ENCODE peak calls at places on chromosome 21, in five cellular contexts. H is CD8-positive, alpha-beta T cell; D is pancreas; K is HCT116; Z is tibial artery. B is an unnamed sample. For H3K27me3, the result is how much of the 10 kb centered on the place peaks cover.

GRCh38 chr21:39972471-39972870 is 105.2 kb downstream of the PCP4 start:
- DNase-seq in H (no peak), D (no peak), K (no peak), Z (no peak), B (no peak)

GRCh38 chr21:36966846-36967657 is 583 bp upstream of the HLCS start:
- DNase-seq in H (no peak), D (no peak), K (no peak), Z (peak), B (peak)

GRCh38 chr21:37878946-37879660 is 37.2 kb downstream of the KCNJ6 start:
- DNase-seq in H (no peak), D (no peak), K (no peak), Z (no peak), B (no peak)

GRCh38 chr21:45994086-45994661 is 12.6 kb downstream of the COL6A1 start:
- DNase-seq in H (no peak), D (no peak), K (no peak), Z (peak), B (peak)

GRCh38 chr21:31768720-31769119 is 36.8 kb upstream of the SCAF4 start:
- DNase-seq in H (no peak), D (no peak), K (no peak), Z (no peak), B (no peak)

GRCh38 chr21:28669978-28670377 is 322.7 kb downstream of the LTN1 start:
- DNase-seq in H (no peak), D (no peak), K (no peak), Z (no peak), B (no peak)

GRCh38 chr21:44869860-44870747 is 3.4 kb downstream of the PTTG1IP start:
- DNase-seq in H (no peak), D (peak), K (peak), Z (peak), B (no peak)

GRCh38 chr21:46126321-46127238 is 28.7 kb downstream of the COL6A2 start:
- DNase-seq in H (no peak), D (peak), K (no peak), Z (peak), B (no peak)

GRCh38 chr21:27248791-27249190 is 281.9 kb upstream of the ADAMTS5 start:
- DNase-seq in H (no peak), D (no peak), K (no peak), Z (no peak), B (no peak)

GRCh38 chr21:46550511-46550941 is 54.4 kb downstream of the S100B start:
- DNase-seq in H (peak), D (no peak), K (no peak), Z (no peak), B (no peak)

GRCh38 chr21:26850116-26850643 is 5.0 kb upstream of the ADAMTS1 start:
- DNase-seq in H (no peak), D (no peak), K (peak), Z (no peak), B (no peak)

GRCh38 chr21:44932366-44933181 is 7.3 kb upstream of the SLX9 start:
- DNase-seq in H (peak), D (peak), K (no peak), Z (no peak), B (no peak)

GRCh38 chr21:15667824-15668223 is 62.0 kb upstream of the USP25 start:
- DNase-seq in H (no peak), D (no peak), K (no peak), Z (no peak), B (no peak)

GRCh38 chr21:31446206-31446900 is 102.3 kb upstream of the TIAM1 start:
- DNase-seq in H (peak), D (no peak), K (no peak), Z (no peak), B (no peak)

GRCh38 chr21:45655071-45655470 is 11.5 kb downstream of the PCBP3 start:
- DNase-seq in H (no peak), D (no peak), K (no peak), Z (no peak), B (no peak)

GRCh38 chr21:15400905-15401304 is 328.9 kb upstream of the USP25 start:
- DNase-seq in H (no peak), D (no peak), K (no peak), Z (no peak), B (no peak)

GRCh38 chr21:32595431-32595830 is 10.1 kb upstream of the TCP10L start:
- DNase-seq in H (no peak), D (no peak), K (no peak), Z (no peak), B (no peak)

GRCh38 chr21:17736072-17736471 is 83.1 kb downstream of the C21orf91 start:
- DNase-seq in H (no peak), D (no peak), K (no peak), Z (no peak), B (no peak)

GRCh38 chr21:45322960-45323461 is 35.3 kb upstream of the POFUT2 start:
- DNase-seq in H (no peak), D (peak), K (no peak), Z (peak), B (no peak)

GRCh38 chr21:42171091-42172053 is 47.6 kb upstream of the ABCG1 start:
- DNase-seq in H (no peak), D (no peak), K (peak), Z (no peak), B (no peak)
- H3K4me3 ChIP-seq in H (no peak), D (no peak), K (peak), Z (no peak), B (no peak)

GRCh38 chr21:34722684-34723300 is 54.0 kb downstream of the CLIC6 start:
- DNase-seq in H (no peak), D (no peak), K (no peak), Z (no peak), B (no peak)
- TF ChIP-seq CTCF in H (peak), D (peak), K (peak), Z (peak), B (no peak)

DNA sequence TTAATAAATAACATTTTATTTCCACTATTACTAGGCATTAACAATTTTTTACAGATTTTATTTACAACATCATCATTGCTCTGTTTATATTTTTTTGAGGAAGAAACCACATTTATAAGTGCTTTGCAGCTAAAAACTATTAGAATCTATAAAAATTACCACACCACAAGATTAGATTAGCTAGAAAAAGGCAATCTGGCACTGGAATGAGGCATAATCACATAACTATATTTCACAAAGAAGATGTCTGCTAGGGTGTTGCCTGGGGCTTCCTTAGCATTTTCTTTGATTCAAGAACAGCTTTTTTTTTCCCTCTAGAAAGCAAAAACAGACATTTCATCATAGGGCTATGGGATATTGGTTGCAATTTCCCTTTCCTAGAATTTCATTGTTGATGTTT is 2169.2 kb downstream of the MRPL39 start:
- DNase-seq in H (no peak), D (no peak), K (no peak), Z (no peak), B (no peak)
- H3K27me3 ChIP-seq in H (under half), D (under half), K (under half), Z (under half), B (under half)

DNA sequence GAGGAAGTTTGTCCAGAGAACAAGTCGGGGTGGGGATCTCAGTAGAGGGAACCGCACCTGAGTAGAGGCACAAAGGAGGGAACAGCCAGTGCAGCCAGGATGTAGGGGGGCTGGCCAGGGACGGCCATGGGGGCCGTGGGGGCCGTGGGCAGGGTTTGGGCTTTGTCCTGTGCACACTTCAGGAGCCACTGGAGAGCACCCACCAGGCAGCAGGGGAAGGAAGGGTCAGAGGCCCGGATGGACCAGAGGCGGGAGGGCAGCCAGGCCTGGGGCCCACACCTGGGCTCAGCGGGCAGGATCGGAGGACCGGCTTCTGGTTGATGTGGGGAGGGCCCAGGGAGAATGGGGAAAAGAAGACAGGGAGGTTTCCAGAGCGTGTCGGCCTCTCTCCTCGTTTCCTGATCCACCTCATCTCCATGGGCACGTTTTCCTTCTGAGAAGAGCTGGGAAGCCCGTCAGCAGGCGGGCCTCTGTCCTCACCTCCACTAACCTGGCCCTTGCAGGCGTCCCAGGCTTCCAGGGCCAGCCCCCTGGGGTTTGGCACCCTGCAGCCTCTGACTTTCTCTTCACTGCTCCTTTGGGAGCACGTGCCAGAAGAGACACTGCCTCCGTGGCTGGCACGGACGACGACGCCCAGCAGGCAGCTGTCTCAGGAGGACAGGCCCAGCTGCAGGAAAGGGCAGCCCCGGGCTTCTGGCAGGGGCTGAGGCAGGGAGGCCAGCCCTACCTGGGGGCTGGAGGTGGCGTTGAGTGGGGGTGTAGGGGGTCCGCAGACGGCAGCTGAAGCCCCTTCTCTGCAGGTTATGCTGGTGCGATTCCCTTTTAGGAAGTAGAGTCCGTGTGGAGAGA is 16.8 kb upstream of the PDXK start:
- DNase-seq in H (no peak), D (no peak), K (no peak), Z (no peak), B (no peak)
- H3K4me3 ChIP-seq in H (no peak), D (no peak), K (no peak), Z (no peak), B (peak)

B was measured in dorsolateral prefrontal cortex.